ENCODE peak calls at places on chromosome 5, in eight cellular contexts. One of them, this sample, is unnamed.

GRCh38 chr5:60801406-60802090 is 42.5 kb downstream of the ELOVL7 start:
- DNase-seq in lung: no peak
- DNase-seq in BJ: no peak
- DNase-seq in fibroblast of pulmonary artery: no peak
- DNase-seq in gastrocnemius medialis: no peak
- DNase-seq in psoas muscle: no peak
- DNase-seq in HL-60: no peak
- DNase-seq in tibial artery: no peak
- DNase-seq in this sample: no peak

GRCh38 chr5:107272954-107273353 is 397.8 kb downstream of the EFNA5 start:
- DNase-seq in tibial artery: no peak
- DNase-seq in gastrocnemius medialis: no peak
- DNase-seq in lung: no peak
- DNase-seq in psoas muscle: no peak
- DNase-seq in HL-60: no peak
- DNase-seq in BJ: no peak
- DNase-seq in fibroblast of pulmonary artery: peak; percentile 20
- DNase-seq in this sample: no peak

GRCh38 chr5:108212775-108213346 is 169.0 kb downstream of the FBXL17 start:
- DNase-seq in BJ: no peak
- DNase-seq in HL-60: no peak
- DNase-seq in fibroblast of pulmonary artery: peak; percentile 10
- DNase-seq in lung: no peak
- DNase-seq in psoas muscle: no peak
- DNase-seq in tibial artery: no peak
- DNase-seq in gastrocnemius medialis: no peak
- DNase-seq in this sample: no peak

GRCh38 chr5:83430130-83431010 is 41.2 kb upstream of the VCAN start:
- DNase-seq in HL-60: peak; percentile 21
- DNase-seq in gastrocnemius medialis: no peak
- DNase-seq in psoas muscle: no peak
- DNase-seq in fibroblast of pulmonary artery: peak; percentile 82
- DNase-seq in BJ: no peak
- DNase-seq in lung: peak; percentile 61
- DNase-seq in tibial artery: peak; percentile 55
- DNase-seq in this sample: peak; percentile 16

GRCh38 chr5:39534701-39535100 is 109.9 kb upstream of the DAB2 start:
- DNase-seq in gastrocnemius medialis: no peak
- DNase-seq in HL-60: no peak
- DNase-seq in lung: no peak
- DNase-seq in psoas muscle: no peak
- DNase-seq in fibroblast of pulmonary artery: no peak
- DNase-seq in BJ: no peak
- DNase-seq in tibial artery: no peak
- DNase-seq in this sample: no peak

GRCh38 chr5:149938791-149939358 is 5.7 kb downstream of the PDE6A start:
- DNase-seq in gastrocnemius medialis: peak; percentile 27
- DNase-seq in fibroblast of pulmonary artery: peak; percentile 92
- DNase-seq in BJ: peak; percentile 72
- DNase-seq in lung: no peak
- DNase-seq in tibial artery: peak; percentile 23
- DNase-seq in HL-60: peak; percentile 91
- DNase-seq in psoas muscle: no peak
- DNase-seq in this sample: peak; percentile 59

GRCh38 chr5:96648023-96648422 is 14.2 kb upstream of the CAST start:
- DNase-seq in lung: no peak
- DNase-seq in psoas muscle: no peak
- DNase-seq in fibroblast of pulmonary artery: no peak
- DNase-seq in tibial artery: no peak
- DNase-seq in gastrocnemius medialis: no peak
- DNase-seq in BJ: no peak
- DNase-seq in HL-60: no peak
- DNase-seq in this sample: no peak

GRCh38 chr5:24475101-24475500 is 169.7 kb downstream of the CDH10 start:
- DNase-seq in fibroblast of pulmonary artery: no peak
- DNase-seq in tibial artery: no peak
- DNase-seq in HL-60: no peak
- DNase-seq in BJ: no peak
- DNase-seq in lung: no peak
- DNase-seq in psoas muscle: no peak
- DNase-seq in gastrocnemius medialis: no peak
- DNase-seq in this sample: no peak

GRCh38 chr5:145825751-145826180 is 9.4 kb downstream of the PRELID2 start:
- DNase-seq in lung: no peak
- DNase-seq in gastrocnemius medialis: no peak
- DNase-seq in tibial artery: no peak
- DNase-seq in psoas muscle: no peak
- DNase-seq in fibroblast of pulmonary artery: peak; percentile 79
- DNase-seq in BJ: no peak
- DNase-seq in HL-60: peak; percentile 9
- DNase-seq in this sample: no peak

GRCh38 chr5:16521561-16522090 is 56.0 kb upstream of the ZNF622 start:
- DNase-seq in tibial artery: no peak
- DNase-seq in gastrocnemius medialis: no peak
- DNase-seq in psoas muscle: no peak
- DNase-seq in BJ: no peak
- DNase-seq in HL-60: no peak
- DNase-seq in lung: no peak
- DNase-seq in fibroblast of pulmonary artery: no peak
- DNase-seq in this sample: no peak

GRCh38 chr5:51495672-51496071 is 112.4 kb downstream of the ISL1 start:
- DNase-seq in lung: no peak
- DNase-seq in psoas muscle: no peak
- DNase-seq in tibial artery: no peak
- DNase-seq in fibroblast of pulmonary artery: peak; percentile 15
- DNase-seq in HL-60: no peak
- DNase-seq in BJ: peak; percentile 72
- DNase-seq in gastrocnemius medialis: no peak
- DNase-seq in this sample: no peak

GRCh38 chr5:19608434-19608833 is 379.6 kb downstream of the CDH18 start:
- DNase-seq in BJ: no peak
- DNase-seq in tibial artery: no peak
- DNase-seq in fibroblast of pulmonary artery: peak; percentile 4
- DNase-seq in lung: no peak
- DNase-seq in gastrocnemius medialis: no peak
- DNase-seq in psoas muscle: no peak
- DNase-seq in HL-60: no peak
- DNase-seq in this sample: no peak

GRCh38 chr5:10995891-10996290 is 234.9 kb upstream of the DAP start:
- DNase-seq in gastrocnemius medialis: no peak
- DNase-seq in tibial artery: no peak
- DNase-seq in fibroblast of pulmonary artery: no peak
- DNase-seq in HL-60: no peak
- DNase-seq in BJ: no peak
- DNase-seq in lung: no peak
- DNase-seq in psoas muscle: no peak
- DNase-seq in this sample: no peak

GRCh38 chr5:10167806-10168205 is 81.9 kb downstream of the ATPSCKMT start:
- DNase-seq in tibial artery: no peak
- DNase-seq in BJ: no peak
- DNase-seq in lung: no peak
- DNase-seq in fibroblast of pulmonary artery: no peak
- DNase-seq in gastrocnemius medialis: no peak
- DNase-seq in HL-60: no peak
- DNase-seq in psoas muscle: no peak
- DNase-seq in this sample: no peak

GRCh38 chr5:4113426-4113825 is 517.8 kb downstream of the IRX1 start:
- DNase-seq in BJ: no peak
- DNase-seq in fibroblast of pulmonary artery: no peak
- DNase-seq in lung: no peak
- DNase-seq in HL-60: no peak
- DNase-seq in gastrocnemius medialis: no peak
- DNase-seq in psoas muscle: no peak
- DNase-seq in tibial artery: no peak
- DNase-seq in this sample: no peak

GRCh38 chr5:59104400-59105117 is 521.7 kb downstream of the RAB3C start:
- DNase-seq in HL-60: no peak
- DNase-seq in BJ: no peak
- DNase-seq in lung: no peak
- DNase-seq in tibial artery: no peak
- DNase-seq in psoas muscle: no peak
- DNase-seq in fibroblast of pulmonary artery: peak; percentile 21
- DNase-seq in gastrocnemius medialis: no peak
- DNase-seq in this sample: no peak

GRCh38 chr5:141845371-141845821 is 32.8 kb downstream of the PCDH1 start:
- DNase-seq in fibroblast of pulmonary artery: no peak
- DNase-seq in HL-60: no peak
- DNase-seq in tibial artery: no peak
- DNase-seq in gastrocnemius medialis: no peak
- DNase-seq in lung: no peak
- DNase-seq in BJ: no peak
- DNase-seq in psoas muscle: no peak
- DNase-seq in this sample: no peak

GRCh38 chr5:102916114-102916513 is 161.0 kb downstream of the PAM start:
- DNase-seq in tibial artery: no peak
- DNase-seq in fibroblast of pulmonary artery: no peak
- DNase-seq in psoas muscle: no peak
- DNase-seq in lung: no peak
- DNase-seq in gastrocnemius medialis: no peak
- DNase-seq in HL-60: no peak
- DNase-seq in BJ: no peak
- DNase-seq in this sample: no peak

GRCh38 chr5:176593273-176593869 is 16.6 kb downstream of the GPRIN1 start:
- DNase-seq in psoas muscle: no peak
- DNase-seq in fibroblast of pulmonary artery: no peak
- DNase-seq in tibial artery: no peak
- DNase-seq in BJ: no peak
- DNase-seq in lung: no peak
- DNase-seq in gastrocnemius medialis: no peak
- DNase-seq in HL-60: no peak
- DNase-seq in this sample: no peak

GRCh38 chr5:103667068-103667467 is 104.5 kb upstream of the NUDT12 start:
- DNase-seq in HL-60: no peak
- DNase-seq in fibroblast of pulmonary artery: peak; percentile 21
- DNase-seq in psoas muscle: no peak
- DNase-seq in BJ: no peak
- DNase-seq in lung: no peak
- DNase-seq in tibial artery: no peak
- DNase-seq in gastrocnemius medialis: no peak
- DNase-seq in this sample: no peak

GRCh38 chr5:76376141-76376900 is 26.8 kb upstream of the IQGAP2 start:
- DNase-seq in fibroblast of pulmonary artery: no peak
- DNase-seq in HL-60: no peak
- DNase-seq in BJ: no peak
- DNase-seq in psoas muscle: no peak
- DNase-seq in gastrocnemius medialis: no peak
- DNase-seq in tibial artery: no peak
- DNase-seq in lung: no peak
- DNase-seq in this sample: no peak

GRCh38 chr5:67163863-67164595 is 32.6 kb downstream of the CD180 start:
- DNase-seq in fibroblast of pulmonary artery: no peak
- DNase-seq in HL-60: no peak
- DNase-seq in lung: no peak
- DNase-seq in gastrocnemius medialis: no peak
- DNase-seq in psoas muscle: peak; percentile 51
- DNase-seq in tibial artery: no peak
- DNase-seq in BJ: no peak
- DNase-seq in this sample: no peak
- H3K4me3 ChIP-seq in fibroblast of pulmonary artery: no peak overlapping the region
- H3K4me3 ChIP-seq in HL-60: no peak overlapping the region
- H3K4me3 ChIP-seq in lung: no peak overlapping the region
- H3K4me3 ChIP-seq in gastrocnemius medialis: no peak overlapping the region
- H3K4me3 ChIP-seq in psoas muscle: no peak overlapping the region
- H3K4me3 ChIP-seq in tibial artery: no peak overlapping the region
- H3K4me3 ChIP-seq in BJ: no peak overlapping the region
- H3K4me3 ChIP-seq in this sample: no peak overlapping the region

DNA sequence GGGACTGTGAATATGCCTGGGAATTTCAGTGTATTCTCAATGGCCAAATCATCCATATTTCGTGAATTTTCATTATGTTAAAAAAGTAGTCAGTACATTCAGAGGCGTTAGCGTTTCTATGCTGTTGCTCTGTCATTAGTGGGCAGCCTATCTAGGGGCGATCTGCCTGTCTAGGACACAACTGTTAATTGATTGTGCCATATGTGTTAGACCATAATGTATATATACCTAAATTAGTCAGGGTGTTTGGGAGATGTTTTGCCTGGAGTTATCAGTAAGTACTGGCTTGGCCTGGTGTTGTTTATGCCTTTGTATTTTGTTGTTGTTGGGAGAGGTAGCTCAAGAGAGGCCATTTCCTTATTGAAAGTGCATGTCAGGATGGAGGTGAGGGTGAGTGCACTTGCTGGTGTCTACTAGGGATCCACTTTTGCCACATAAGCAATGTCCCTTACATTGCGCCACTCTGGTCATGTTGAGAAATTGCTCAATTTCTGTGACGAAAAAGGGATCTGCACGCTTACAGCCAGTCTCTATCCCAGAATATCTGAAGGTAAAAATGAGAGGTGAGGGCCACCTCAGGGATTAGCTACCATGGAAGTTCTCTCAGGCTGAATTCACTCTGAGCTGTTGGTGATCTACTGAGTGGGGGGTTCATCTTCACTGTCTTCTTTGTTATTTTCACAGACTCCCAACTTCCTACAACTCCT is 123.3 kb downstream of the ST8SIA4 start:
- DNase-seq in BJ: no peak
- DNase-seq in psoas muscle: no peak
- DNase-seq in fibroblast of pulmonary artery: no peak
- DNase-seq in tibial artery: peak; percentile 49
- DNase-seq in lung: peak; percentile 51
- DNase-seq in gastrocnemius medialis: peak; percentile 30
- DNase-seq in HL-60: peak; percentile 67
- DNase-seq in this sample: no peak
- H3K4me3 ChIP-seq in BJ: no peak overlapping the region
- H3K4me3 ChIP-seq in psoas muscle: no peak overlapping the region
- H3K4me3 ChIP-seq in fibroblast of pulmonary artery: no peak overlapping the region
- H3K4me3 ChIP-seq in tibial artery: no peak overlapping the region
- H3K4me3 ChIP-seq in lung: no peak overlapping the region
- H3K4me3 ChIP-seq in gastrocnemius medialis: no peak overlapping the region
- H3K4me3 ChIP-seq in HL-60: no peak overlapping the region
- H3K4me3 ChIP-seq in this sample: no peak overlapping the region

GRCh38 chr5:73120222-73121108 is at the start of gene TMEM171:
- DNase-seq in BJ: no peak
- DNase-seq in psoas muscle: peak; percentile 68
- DNase-seq in lung: peak; percentile 51
- DNase-seq in HL-60: no peak
- DNase-seq in gastrocnemius medialis: peak; percentile 37
- DNase-seq in fibroblast of pulmonary artery: peak; percentile 37
- DNase-seq in tibial artery: no peak
- DNase-seq in this sample: no peak
- H3K4me3 ChIP-seq in BJ: peak within 1 kb of the TSS; percentile 36
- H3K4me3 ChIP-seq in psoas muscle: peak within 1 kb of the TSS; percentile 62
- H3K4me3 ChIP-seq in lung: peak within 1 kb of the TSS; percentile 47
- H3K4me3 ChIP-seq in HL-60: no peak within 1 kb of the TSS
- H3K4me3 ChIP-seq in gastrocnemius medialis: peak within 1 kb of the TSS; percentile 50
- H3K4me3 ChIP-seq in fibroblast of pulmonary artery: peak within 1 kb of the TSS; percentile 74
- H3K4me3 ChIP-seq in tibial artery: peak within 1 kb of the TSS; percentile 41
- H3K4me3 ChIP-seq in this sample: peak within 1 kb of the TSS; percentile 55

DNA sequence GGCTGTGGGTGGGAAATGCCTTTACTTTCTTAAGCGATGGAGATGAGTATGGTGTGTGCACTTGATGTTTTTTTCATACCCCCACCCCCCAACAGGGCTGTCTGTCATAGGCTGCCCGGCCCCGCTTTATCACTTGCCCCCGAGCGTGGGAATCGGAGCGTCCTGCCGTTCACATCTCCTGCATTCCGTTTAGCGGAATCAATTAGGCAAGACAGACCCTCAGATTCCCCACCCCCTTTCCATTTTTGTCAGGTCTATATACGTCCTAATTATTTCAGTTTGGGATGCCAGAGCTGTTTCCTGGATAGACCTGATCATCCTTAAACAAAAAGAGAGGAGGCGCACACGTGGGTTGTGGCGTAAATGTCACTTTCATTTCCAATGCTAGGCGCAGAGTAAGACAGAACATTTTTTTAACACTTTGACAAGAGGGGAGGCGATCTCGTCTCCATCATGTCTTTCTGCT is 217.2 kb downstream of the MEF2C start:
- DNase-seq in gastrocnemius medialis: no peak
- DNase-seq in psoas muscle: no peak
- DNase-seq in tibial artery: no peak
- DNase-seq in lung: no peak
- DNase-seq in HL-60: no peak
- DNase-seq in BJ: no peak
- DNase-seq in fibroblast of pulmonary artery: no peak
- DNase-seq in this sample: no peak
- H3K4me3 ChIP-seq in gastrocnemius medialis: no peak overlapping the region
- H3K4me3 ChIP-seq in psoas muscle: no peak overlapping the region
- H3K4me3 ChIP-seq in tibial artery: no peak overlapping the region
- H3K4me3 ChIP-seq in lung: no peak overlapping the region
- H3K4me3 ChIP-seq in HL-60: no peak overlapping the region
- H3K4me3 ChIP-seq in BJ: no peak overlapping the region
- H3K4me3 ChIP-seq in fibroblast of pulmonary artery: no peak overlapping the region
- H3K4me3 ChIP-seq in this sample: no peak overlapping the region